ENCODE peak calls at places on chromosomes 6 and 20, in ten cellular contexts. N, Q, H, P, O, G, E, M, K and A are unnamed samples.

GRCh38 chr20:57871237-57871632 is 161.4 kb upstream of the PMEPA1 start:
- DNase-seq in K (no peak), E (no peak), O (no peak), H (no peak), P (no peak), Q (no peak), G (peak), N (no peak), M (no peak), A (peak)

GRCh38 chr6:36622901-36623546 is 28.9 kb downstream of the SRSF3 start:
- DNase-seq in H (no peak), M (peak), K (no peak), N (no peak), E (no peak), P (no peak), Q (no peak), O (no peak), G (peak), A (no peak)

GRCh38 chr20:42714298-42715141 is 475.2 kb downstream of the PTPRT start:
- DNase-seq in H (no peak), E (no peak), N (peak), K (no peak), P (no peak), Q (no peak), M (no peak), G (no peak), O (no peak), A (no peak)

GRCh38 chr6:144989319-144990099 is 704.4 kb downstream of the UTRN start:
- DNase-seq in P (no peak), G (no peak), N (no peak), O (no peak), M (no peak), H (no peak), Q (no peak), E (no peak), K (no peak), A (no peak)

GRCh38 chr6:137864812-137865508 is 2.1 kb upstream of the TNFAIP3 start:
- DNase-seq in P (peak), Q (no peak), K (no peak), E (no peak), H (no peak), M (no peak), G (no peak), O (no peak), N (no peak), A (no peak)

GRCh38 chr6:45818655-45819054 is 197.0 kb downstream of the CLIC5 start:
- DNase-seq in P (no peak), O (no peak), M (no peak), K (no peak), E (no peak), Q (no peak), N (no peak), G (no peak), H (no peak), A (no peak)

GRCh38 chr6:158408552-158409130 is 96.4 kb downstream of the TULP4 start:
- DNase-seq in P (no peak), Q (no peak), E (no peak), G (peak), H (no peak), M (no peak), N (peak), K (no peak), O (no peak), A (peak)

GRCh38 chr6:22892452-22892851 is 323.1 kb downstream of the HDGFL1 start:
- DNase-seq in O (no peak), K (no peak), P (no peak), H (no peak), M (no peak), Q (no peak), E (no peak), N (no peak), G (no peak), A (no peak)

GRCh38 chr6:131970460-131970859 is 19.3 kb upstream of the CCN2 start:
- DNase-seq in Q (no peak), O (no peak), G (no peak), K (no peak), N (no peak), E (no peak), P (peak), M (no peak), H (no peak), A (no peak)

GRCh38 chr6:20448828-20449227 is 47.1 kb downstream of the E2F3 start:
- DNase-seq in P (peak), N (no peak), H (peak), Q (no peak), O (no peak), M (no peak), G (no peak), E (no peak), K (no peak), A (no peak)

GRCh38 chr6:164296411-164296810 is 881.9 kb downstream of the QKI start:
- DNase-seq in P (no peak), O (no peak), G (no peak), Q (no peak), E (no peak), M (no peak), K (no peak), H (no peak), N (no peak), A (no peak)

GRCh38 chr20:10253750-10254149 is 35.1 kb downstream of the SNAP25 start:
- DNase-seq in H (no peak), P (no peak), E (no peak), O (no peak), K (no peak), M (no peak), N (no peak), Q (no peak), G (no peak), A (no peak)

GRCh38 chr6:3023663-3024483 is 24.2 kb downstream of the NQO2 start:
- DNase-seq in H (peak), N (no peak), M (peak), K (peak), O (peak), P (no peak), Q (peak), E (peak), G (peak), A (peak)

GRCh38 chr6:100393493-100393892 is 71.2 kb downstream of the SIM1 start:
- DNase-seq in P (no peak), K (no peak), O (no peak), G (no peak), E (no peak), M (no peak), Q (no peak), N (no peak), H (no peak), A (no peak)

GRCh38 chr20:57210054-57210910 is 56.2 kb downstream of the BMP7 start:
- DNase-seq in M (no peak), Q (no peak), H (peak), G (no peak), K (peak), N (no peak), E (no peak), P (peak), O (no peak), A (no peak)

DNA sequence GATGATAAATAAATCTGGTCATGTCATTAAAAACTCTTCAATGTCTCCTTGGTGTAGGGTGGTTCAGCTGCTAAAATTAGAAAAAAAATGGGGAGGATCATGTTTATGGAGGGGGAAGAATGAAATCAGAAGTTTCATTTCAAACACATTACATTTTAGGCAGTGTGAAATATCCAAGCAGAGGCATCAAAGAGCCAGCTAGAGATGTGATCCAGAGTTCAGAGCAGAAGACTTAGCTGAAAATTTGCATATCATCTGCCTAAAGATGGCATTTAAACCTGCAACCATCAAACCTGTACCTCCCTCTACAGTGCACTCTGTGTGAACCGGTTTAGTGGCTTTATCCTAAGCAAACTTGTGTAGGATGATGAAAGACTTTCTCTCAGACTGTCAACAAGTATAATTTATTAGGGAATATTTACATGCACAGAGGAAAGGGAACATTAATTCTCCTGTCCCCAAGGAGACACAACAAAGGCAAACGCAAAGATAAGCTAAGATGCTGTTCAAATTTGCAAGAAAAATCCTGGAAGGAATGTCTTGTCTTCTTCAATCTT is 84.8 kb upstream of the PLEKHG1 start:
- DNase-seq in Q (no peak), M (no peak), N (no peak), G (no peak), E (no peak), K (no peak), O (no peak), P (no peak), H (no peak), A (peak)
- TF ChIP-seq POLR2AphosphoS5 in Q (no peak), M (no peak), N (no peak), G (no peak), E (no peak), K (no peak), O (no peak), P (no peak), H (no peak), A (no peak)

DNA sequence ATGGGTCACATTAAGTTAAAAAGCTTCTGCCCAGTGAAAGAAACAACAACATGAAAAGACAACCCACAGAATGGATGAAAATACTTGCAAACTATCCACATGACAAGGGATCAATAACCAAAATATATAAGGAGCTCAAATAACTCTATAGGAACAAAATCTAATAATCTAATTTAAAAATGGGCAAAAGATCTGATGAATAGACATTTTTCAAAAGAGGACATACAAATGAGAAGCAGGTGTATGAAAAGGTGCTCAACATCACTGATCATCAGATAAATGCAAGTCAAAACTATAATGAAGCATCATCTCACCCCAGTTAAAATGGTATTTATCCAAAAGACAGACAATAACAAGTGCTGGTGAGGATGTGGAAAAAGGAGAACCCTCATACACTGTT is 21.0 kb upstream of the ELMO2 start:
- DNase-seq in M (no peak), O (no peak), G (no peak), E (no peak), K (no peak), H (no peak), P (no peak), Q (no peak), N (no peak), A (no peak)
- TF ChIP-seq EP300 in M (no peak), O (no peak), G (no peak), E (no peak), K (no peak), H (no peak), P (no peak), Q (no peak), N (no peak), A (no peak)

GRCh38 chr20:62702886-62703852 is 5.5 kb upstream of the NTSR1 start:
- DNase-seq in K (peak), M (no peak), N (no peak), H (no peak), E (no peak), Q (no peak), P (peak), O (no peak), G (peak), A (no peak)
- TF ChIP-seq POLR2AphosphoS5 in K (no peak), M (no peak), N (peak), H (no peak), E (no peak), Q (no peak), P (no peak), O (no peak), G (no peak), A (no peak)

GRCh38 chr6:15457121-15457646 is 205.6 kb downstream of the DTNBP1 start:
- DNase-seq in N (no peak), M (no peak), Q (no peak), O (no peak), K (no peak), G (no peak), H (no peak), E (no peak), P (no peak), A (no peak)

GRCh38 chr6:15461127-15461944 is 201.5 kb downstream of the DTNBP1 start:
- DNase-seq in G (no peak), M (no peak), Q (no peak), N (no peak), H (no peak), P (no peak), O (no peak), K (no peak), E (no peak), A (no peak)

GRCh38 chr6:15457903-15458530 is 204.8 kb downstream of the DTNBP1 start:
- DNase-seq in M (no peak), H (no peak), E (no peak), P (no peak), N (no peak), Q (peak), G (no peak), K (no peak), O (no peak), A (no peak)

GRCh38 chr6:15462717-15463525 is 199.9 kb downstream of the DTNBP1 start:
- DNase-seq in E (no peak), P (no peak), K (no peak), G (no peak), Q (no peak), M (no peak), N (peak), H (no peak), O (no peak), A (no peak)

GRCh38 chr6:15460110-15460727 is 202.6 kb downstream of the DTNBP1 start:
- DNase-seq in G (no peak), H (no peak), O (no peak), K (no peak), E (no peak), N (no peak), M (no peak), P (no peak), Q (no peak), A (no peak)
- TF ChIP-seq EP300 in G (no peak), H (no peak), O (no peak), K (no peak), E (no peak), N (no peak), M (no peak), P (no peak), Q (no peak), A (no peak)

DNA sequence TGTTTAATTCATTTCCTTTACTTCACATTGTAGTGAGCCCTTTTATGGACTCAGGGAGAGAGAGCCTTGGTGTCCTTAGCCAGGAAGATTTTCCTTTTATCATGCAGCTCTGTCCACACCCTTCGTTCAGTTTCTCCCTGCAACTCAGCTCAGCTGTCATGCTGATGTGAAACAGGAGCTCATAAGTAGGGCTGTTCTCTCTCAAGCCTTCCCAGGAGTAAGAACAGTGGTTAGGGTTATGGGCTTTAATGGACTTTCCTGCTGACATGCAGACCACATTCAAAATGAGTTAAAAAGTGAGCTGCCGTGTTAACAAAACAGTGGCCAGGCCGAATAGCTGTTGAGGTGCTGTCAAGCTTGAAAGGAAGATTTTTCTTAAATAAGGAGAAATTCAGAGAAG is 104.1 kb downstream of the BCKDHB start:
- DNase-seq in H (peak), P (no peak), M (no peak), E (peak), O (no peak), G (peak), Q (peak), K (no peak), N (peak), A (no peak)
- TF ChIP-seq POLR2AphosphoS5 in H (peak), P (no peak), M (no peak), E (no peak), O (no peak), G (peak), Q (no peak), K (peak), N (peak), A (peak)

DNA sequence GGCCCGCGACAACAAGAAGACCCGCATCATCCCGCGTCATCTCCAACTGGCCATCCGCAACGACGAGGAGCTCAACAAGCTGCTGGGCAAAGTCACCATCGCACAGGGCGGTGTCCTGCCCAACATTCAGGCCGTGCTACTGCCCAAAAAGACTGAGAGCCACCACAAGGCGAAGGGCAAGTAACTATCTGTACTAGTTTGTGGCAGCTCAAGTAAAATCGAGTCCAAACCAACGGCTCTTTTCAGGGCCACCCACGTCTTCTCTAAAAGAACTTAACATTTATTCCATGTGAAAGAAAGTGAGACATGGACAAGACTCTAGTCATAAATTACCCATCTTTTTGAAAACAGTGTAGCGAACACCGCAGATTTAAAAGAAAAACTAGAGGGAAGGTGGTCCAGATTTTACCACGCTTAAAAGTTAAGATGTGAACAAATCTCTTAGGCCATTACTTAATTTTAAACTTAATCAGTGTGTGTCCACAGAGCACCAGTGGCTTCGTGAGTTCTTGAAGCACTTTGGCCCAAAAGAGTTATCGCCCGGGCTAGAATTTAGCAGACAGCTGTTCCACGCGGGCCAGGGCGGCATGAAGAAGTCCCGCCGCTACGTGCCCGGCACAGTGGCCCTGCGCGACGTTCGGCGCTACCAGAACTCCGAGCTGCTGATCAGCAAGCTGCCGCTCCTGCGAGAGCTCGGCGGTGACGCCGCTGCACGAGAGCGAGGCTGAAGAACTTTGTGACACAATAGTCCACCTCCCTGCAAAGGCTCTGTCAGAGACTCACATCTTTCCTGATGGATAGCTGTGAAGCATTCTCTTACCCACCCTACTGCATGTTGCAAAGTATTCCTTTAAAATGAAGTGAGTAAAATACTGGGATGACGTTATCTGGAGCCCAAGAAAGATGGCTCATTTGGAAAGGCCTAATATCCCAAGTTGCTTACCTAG is 113.9 kb upstream of the PRSS16 start:
- DNase-seq in O (no peak), Q (peak), P (peak), M (no peak), E (no peak), K (peak), G (peak), N (no peak), H (peak), A (no peak)
- TF ChIP-seq EP300 in O (no peak), Q (no peak), P (no peak), M (no peak), E (no peak), K (no peak), G (no peak), N (no peak), H (no peak), A (no peak)

DNA sequence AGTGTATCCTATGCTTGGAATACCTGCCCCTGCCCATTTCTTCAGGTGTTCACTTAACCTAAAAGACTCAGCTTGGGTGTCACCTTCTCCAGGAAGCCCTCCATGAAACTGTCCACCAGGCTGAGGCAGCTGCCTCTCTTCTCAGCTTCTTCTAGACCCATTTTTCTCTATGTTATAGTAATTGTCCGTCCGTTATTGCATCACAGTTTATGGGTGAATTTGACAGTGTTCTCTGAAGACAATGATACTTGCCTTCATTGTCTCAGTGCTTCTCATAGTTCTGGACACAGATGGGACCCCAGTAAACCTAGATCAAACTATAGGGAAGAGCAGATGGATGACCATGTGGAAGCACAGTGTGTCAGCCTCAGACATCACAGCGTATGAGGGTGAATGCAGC is 238.0 kb upstream of the MOCS1 start:
- DNase-seq in G (no peak), E (no peak), Q (no peak), O (no peak), M (no peak), H (no peak), K (no peak), N (no peak), P (no peak), A (no peak)
- TF ChIP-seq POLR2AphosphoS5 in G (no peak), E (no peak), Q (no peak), O (no peak), M (no peak), H (no peak), K (no peak), N (no peak), P (no peak), A (no peak)

GRCh38 chr20:20002101-20002998 is 14.8 kb upstream of the NAA20 start:
- DNase-seq in K (no peak), O (no peak), N (no peak), P (peak), Q (no peak), M (no peak), H (no peak), G (no peak), E (no peak), A (no peak)
- TF ChIP-seq EP300 in K (no peak), O (no peak), N (no peak), P (peak), Q (no peak), M (no peak), H (no peak), G (no peak), E (no peak), A (no peak)

GRCh38 chr6:43506667-43507471 is 3.3 kb downstream of the LRRC73 start:
- DNase-seq in Q (peak), E (peak), H (peak), P (peak), K (peak), O (peak), N (peak), M (peak), G (peak), A (peak)
- TF ChIP-seq POLR2AphosphoS5 in Q (no peak), E (no peak), H (no peak), P (peak), K (no peak), O (no peak), N (no peak), M (no peak), G (no peak), A (peak)

GRCh38 chr20:49245921-49246740 is 26.9 kb downstream of the DDX27 start:
- DNase-seq in K (no peak), G (no peak), H (no peak), O (peak), P (peak), N (peak), M (no peak), E (no peak), Q (no peak), A (no peak)
- TF ChIP-seq EP300 in K (no peak), G (no peak), H (no peak), O (no peak), P (no peak), N (no peak), M (no peak), E (no peak), Q (no peak), A (no peak)